ENCODE peak calls at places on chromosome 16, in five cellular contexts. One of them, this sample, is unnamed. For H3K36me3, the result is how much of the 10 kb centered on the place peaks cover.

GRCh38 chr16:57143125-57143965 is 42.5 kb downstream of the PSME3IP1 start:
- DNase-seq in neural progenitor cell: no peak
- DNase-seq in keratinocyte: no peak
- DNase-seq in PC-9: no peak
- DNase-seq in fibroblast of lung: no peak
- DNase-seq in this sample: no peak

GRCh38 chr16:57690782-57691471 is 3.7 kb upstream of the DRC7 start:
- DNase-seq in PC-9: no peak
- DNase-seq in neural progenitor cell: no peak
- DNase-seq in keratinocyte: no peak
- DNase-seq in fibroblast of lung: no peak
- DNase-seq in this sample: no peak

GRCh38 chr16:55499951-55500350 is 8.9 kb upstream of the LPCAT2 start:
- DNase-seq in keratinocyte: peak
- DNase-seq in fibroblast of lung: peak
- DNase-seq in neural progenitor cell: peak
- DNase-seq in PC-9: peak
- DNase-seq in this sample: peak

GRCh38 chr16:79994413-79994812 is 393.9 kb upstream of the MAF start:
- DNase-seq in PC-9: no peak
- DNase-seq in fibroblast of lung: no peak
- DNase-seq in keratinocyte: no peak
- DNase-seq in neural progenitor cell: no peak
- DNase-seq in this sample: no peak

GRCh38 chr16:26993988-26994387 is 72.7 kb upstream of the C16orf82 start:
- DNase-seq in keratinocyte: no peak
- DNase-seq in fibroblast of lung: peak
- DNase-seq in PC-9: no peak
- DNase-seq in neural progenitor cell: no peak
- DNase-seq in this sample: no peak

GRCh38 chr16:1481906-1482835 is 6.6 kb downstream of the PTX4 start:
- DNase-seq in fibroblast of lung: no peak
- DNase-seq in PC-9: peak
- DNase-seq in keratinocyte: no peak
- DNase-seq in neural progenitor cell: no peak
- DNase-seq in this sample: no peak

GRCh38 chr16:84246679-84247077 is 6.9 kb upstream of the KCNG4 start:
- DNase-seq in keratinocyte: no peak
- DNase-seq in PC-9: peak
- DNase-seq in fibroblast of lung: no peak
- DNase-seq in neural progenitor cell: no peak
- DNase-seq in this sample: no peak

GRCh38 chr16:76668207-76668725 is 391.1 kb downstream of the CNTNAP4 start:
- DNase-seq in fibroblast of lung: no peak
- DNase-seq in keratinocyte: no peak
- DNase-seq in neural progenitor cell: peak
- DNase-seq in PC-9: no peak
- DNase-seq in this sample: peak

GRCh38 chr16:2919511-2920255 is 8.0 kb downstream of the FLYWCH1 start:
- DNase-seq in keratinocyte: no peak
- DNase-seq in neural progenitor cell: peak
- DNase-seq in PC-9: peak
- DNase-seq in fibroblast of lung: peak
- DNase-seq in this sample: peak

GRCh38 chr16:19437280-19437679 is 19.6 kb downstream of the TMC5 start:
- DNase-seq in neural progenitor cell: no peak
- DNase-seq in keratinocyte: no peak
- DNase-seq in PC-9: no peak
- DNase-seq in fibroblast of lung: no peak
- DNase-seq in this sample: no peak

GRCh38 chr16:2284797-2285576 is 17.1 kb upstream of the RNPS1 start:
- DNase-seq in neural progenitor cell: no peak
- DNase-seq in fibroblast of lung: no peak
- DNase-seq in PC-9: no peak
- DNase-seq in keratinocyte: no peak
- DNase-seq in this sample: no peak

GRCh38 chr16:61581417-61582046 is 454.7 kb downstream of the CDH8 start:
- DNase-seq in fibroblast of lung: no peak
- DNase-seq in PC-9: no peak
- DNase-seq in keratinocyte: no peak
- DNase-seq in neural progenitor cell: no peak
- DNase-seq in this sample: no peak

GRCh38 chr16:57628008-57628781 is at the start of gene ADGRG1:
- DNase-seq in keratinocyte: peak
- DNase-seq in PC-9: peak
- DNase-seq in fibroblast of lung: peak
- DNase-seq in neural progenitor cell: peak
- DNase-seq in this sample: no peak

GRCh38 chr16:4591706-4592470 is 22.8 kb downstream of the UBALD1 start:
- DNase-seq in keratinocyte: no peak
- DNase-seq in neural progenitor cell: no peak
- DNase-seq in fibroblast of lung: no peak
- DNase-seq in PC-9: no peak
- DNase-seq in this sample: no peak

GRCh38 chr16:56814537-56815432 is 50.2 kb upstream of the SLC12A3 start:
- DNase-seq in neural progenitor cell: peak
- DNase-seq in PC-9: peak
- DNase-seq in keratinocyte: no peak
- DNase-seq in fibroblast of lung: no peak
- DNase-seq in this sample: no peak

GRCh38 chr16:9072806-9073341 is 18.6 kb upstream of the HAPSTR1 start:
- DNase-seq in neural progenitor cell: no peak
- DNase-seq in fibroblast of lung: peak
- DNase-seq in keratinocyte: peak
- DNase-seq in PC-9: peak
- DNase-seq in this sample: peak

GRCh38 chr16:27700596-27700995 is 150.7 kb downstream of the KATNIP start:
- DNase-seq in neural progenitor cell: no peak
- DNase-seq in PC-9: no peak
- DNase-seq in keratinocyte: no peak
- DNase-seq in fibroblast of lung: no peak
- DNase-seq in this sample: no peak

GRCh38 chr16:13036600-13036999 is 135.2 kb downstream of the SHISA9 start:
- DNase-seq in neural progenitor cell: peak
- DNase-seq in PC-9: peak
- DNase-seq in fibroblast of lung: peak
- DNase-seq in keratinocyte: no peak
- DNase-seq in this sample: peak

GRCh38 chr16:21283521-21284289 is 5.6 kb upstream of the CRYM start:
- DNase-seq in neural progenitor cell: peak
- DNase-seq in PC-9: no peak
- DNase-seq in fibroblast of lung: peak
- DNase-seq in keratinocyte: no peak
- DNase-seq in this sample: no peak
- TF ChIP-seq EZH2 in neural progenitor cell: no peak
- TF ChIP-seq EZH2 in PC-9: no peak
- TF ChIP-seq EZH2 in fibroblast of lung: no peak
- TF ChIP-seq EZH2 in keratinocyte: no peak
- TF ChIP-seq EZH2 in this sample: no peak

DNA sequence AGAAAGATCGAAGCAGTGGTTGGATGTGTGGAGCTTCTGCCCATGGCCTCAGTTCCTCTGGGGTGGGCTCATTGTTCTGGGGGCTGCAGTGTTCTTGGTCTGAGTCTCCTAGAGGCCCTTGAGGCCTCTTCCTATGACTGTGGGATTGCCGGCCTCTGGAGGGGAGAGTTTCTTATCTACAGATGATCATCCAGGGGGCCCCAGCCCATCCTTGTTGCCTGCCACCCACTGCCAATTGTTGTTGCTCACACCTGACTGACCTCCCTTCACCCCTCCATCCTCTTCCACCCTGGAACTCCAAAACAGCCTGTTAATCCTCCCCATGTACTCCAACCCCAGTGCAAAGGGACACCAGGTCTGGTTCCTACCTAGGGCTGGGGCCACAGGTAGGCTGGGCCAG is 5.9 kb downstream of the B3GNT9 start:
- DNase-seq in fibroblast of lung: no peak
- DNase-seq in neural progenitor cell: no peak
- DNase-seq in PC-9: no peak
- DNase-seq in keratinocyte: no peak
- DNase-seq in this sample: no peak
- H3K36me3 ChIP-seq in fibroblast of lung: under half
- H3K36me3 ChIP-seq in neural progenitor cell: under half
- H3K36me3 ChIP-seq in PC-9: under half
- H3K36me3 ChIP-seq in keratinocyte: half or more
- H3K36me3 ChIP-seq in this sample: half or more

GRCh38 chr16:68242926-68243858 is 2.0 kb upstream of the PLA2G15 start:
- DNase-seq in keratinocyte: no peak
- DNase-seq in fibroblast of lung: no peak
- DNase-seq in PC-9: no peak
- DNase-seq in neural progenitor cell: no peak
- DNase-seq in this sample: no peak

GRCh38 chr16:68246121-68246520 is 948 bp downstream of the PLA2G15 start:
- DNase-seq in keratinocyte: no peak
- DNase-seq in fibroblast of lung: no peak
- DNase-seq in PC-9: no peak
- DNase-seq in neural progenitor cell: no peak
- DNase-seq in this sample: no peak

GRCh38 chr16:68246671-68247070 is 1.5 kb downstream of the PLA2G15 start:
- DNase-seq in PC-9: no peak
- DNase-seq in keratinocyte: no peak
- DNase-seq in fibroblast of lung: no peak
- DNase-seq in neural progenitor cell: no peak
- DNase-seq in this sample: no peak

GRCh38 chr16:68244903-68245853 is at the start of gene PLA2G15:
- DNase-seq in fibroblast of lung: peak
- DNase-seq in PC-9: peak
- DNase-seq in neural progenitor cell: peak
- DNase-seq in keratinocyte: no peak
- DNase-seq in this sample: peak

DNA sequence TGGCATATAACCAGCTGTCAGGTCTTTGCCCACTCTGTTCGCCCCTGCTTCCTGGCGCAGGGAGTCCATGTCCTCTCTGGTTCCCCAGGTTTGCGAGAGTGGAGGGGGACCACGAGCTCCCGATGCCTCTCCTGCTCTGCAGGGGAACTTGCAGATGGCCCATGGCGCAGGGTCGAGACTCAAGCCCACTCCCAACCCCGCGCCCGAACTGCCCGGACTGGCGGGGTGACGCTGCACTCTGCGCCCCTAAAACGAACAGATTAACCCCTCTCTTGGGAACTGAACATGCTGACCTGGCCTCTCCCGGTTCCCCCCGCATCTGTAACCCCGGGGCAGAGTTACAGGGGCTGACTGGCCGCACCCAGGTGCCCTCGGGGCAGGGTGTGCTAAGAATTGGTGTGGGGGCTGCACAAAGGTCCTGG is 681 bp upstream of the PLA2G15 start:
- DNase-seq in keratinocyte: no peak
- DNase-seq in PC-9: no peak
- DNase-seq in neural progenitor cell: no peak
- DNase-seq in fibroblast of lung: no peak
- DNase-seq in this sample: no peak
- H2AFZ ChIP-seq in keratinocyte: peak
- H2AFZ ChIP-seq in PC-9: peak
- H2AFZ ChIP-seq in neural progenitor cell: peak
- H2AFZ ChIP-seq in fibroblast of lung: peak
- H2AFZ ChIP-seq in this sample: peak

DNA sequence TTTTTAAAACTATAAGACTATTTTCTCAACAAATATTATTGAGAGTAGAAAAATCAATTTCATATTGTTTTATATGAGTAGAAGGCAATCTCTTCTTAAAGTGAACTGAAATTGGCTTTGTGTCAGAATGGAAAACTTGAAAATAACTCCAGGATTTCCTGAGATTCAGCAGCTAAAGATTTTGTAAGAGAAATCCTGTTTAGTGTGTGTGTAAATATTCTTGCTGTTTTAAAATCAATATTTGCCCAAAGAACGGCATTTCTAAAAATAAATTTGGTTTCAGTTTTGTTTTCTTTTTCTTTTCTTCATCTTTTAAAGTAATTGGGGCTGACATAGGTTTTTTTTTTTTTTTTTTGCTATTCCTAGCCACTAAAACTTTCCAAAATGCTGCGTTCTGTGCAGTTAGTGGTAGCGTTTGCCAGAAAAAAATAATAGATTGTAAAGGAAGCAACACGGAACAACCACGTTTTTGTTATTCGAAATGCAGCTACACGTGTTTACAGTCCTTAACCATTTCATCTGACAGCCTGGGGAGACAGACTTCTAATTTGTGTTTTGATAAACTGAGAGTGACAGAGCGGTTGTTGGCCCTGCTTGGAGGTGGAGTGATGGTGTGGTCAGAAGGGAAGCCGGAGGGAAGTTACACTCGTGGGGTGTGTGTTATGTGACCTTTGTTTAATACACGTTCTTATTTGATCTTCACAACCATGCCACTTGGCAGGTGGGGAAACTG is 21.6 kb upstream of the SMPD3 start:
- DNase-seq in neural progenitor cell: no peak
- DNase-seq in fibroblast of lung: peak
- DNase-seq in PC-9: no peak
- DNase-seq in keratinocyte: no peak
- DNase-seq in this sample: no peak
- TF ChIP-seq EZH2 in neural progenitor cell: no peak
- TF ChIP-seq EZH2 in fibroblast of lung: no peak
- TF ChIP-seq EZH2 in PC-9: no peak
- TF ChIP-seq EZH2 in keratinocyte: no peak
- TF ChIP-seq EZH2 in this sample: no peak

GRCh38 chr16:349211-349610 is 3.3 kb downstream of the AXIN1 start:
- DNase-seq in PC-9: no peak
- DNase-seq in fibroblast of lung: no peak
- DNase-seq in keratinocyte: no peak
- DNase-seq in neural progenitor cell: peak
- DNase-seq in this sample: no peak

GRCh38 chr16:346587-346986 is 5.9 kb downstream of the AXIN1 start:
- DNase-seq in keratinocyte: no peak
- DNase-seq in fibroblast of lung: no peak
- DNase-seq in neural progenitor cell: peak
- DNase-seq in PC-9: no peak
- DNase-seq in this sample: no peak

GRCh38 chr16:347203-347602 is 5.3 kb downstream of the AXIN1 start:
- DNase-seq in neural progenitor cell: no peak
- DNase-seq in PC-9: no peak
- DNase-seq in fibroblast of lung: no peak
- DNase-seq in keratinocyte: no peak
- DNase-seq in this sample: no peak

GRCh38 chr16:342455-343213 is 9.9 kb downstream of the AXIN1 start:
- DNase-seq in neural progenitor cell: peak
- DNase-seq in fibroblast of lung: no peak
- DNase-seq in PC-9: no peak
- DNase-seq in keratinocyte: no peak
- DNase-seq in this sample: no peak

GRCh38 chr16:345686-346231 is 6.8 kb downstream of the AXIN1 start:
- DNase-seq in fibroblast of lung: no peak
- DNase-seq in PC-9: no peak
- DNase-seq in keratinocyte: no peak
- DNase-seq in neural progenitor cell: peak
- DNase-seq in this sample: no peak
- H3K36me3 ChIP-seq in fibroblast of lung: under half
- H3K36me3 ChIP-seq in PC-9: under half
- H3K36me3 ChIP-seq in keratinocyte: under half
- H3K36me3 ChIP-seq in neural progenitor cell: under half
- H3K36me3 ChIP-seq in this sample: half or more

GRCh38 chr16:28879841-28880588 is 1.7 kb downstream of the ATP2A1 start:
- DNase-seq in PC-9: peak
- DNase-seq in keratinocyte: peak
- DNase-seq in fibroblast of lung: peak
- DNase-seq in neural progenitor cell: peak
- DNase-seq in this sample: peak
- H2AFZ ChIP-seq in PC-9: peak
- H2AFZ ChIP-seq in keratinocyte: peak
- H2AFZ ChIP-seq in fibroblast of lung: peak
- H2AFZ ChIP-seq in neural progenitor cell: peak
- H2AFZ ChIP-seq in this sample: peak